ENCODE peak calls at places on chromosomes 5 and 9, in four cellular contexts. N, G, H and C are unnamed samples.

GRCh38 chr5:112124788-112125187 is 294.3 kb downstream of the EPB41L4A start:
- DNase-seq in H (no peak), G (no peak), N (no peak), C (no peak)

GRCh38 chr5:69492391-69493234 is at the start of gene OCLN:
- DNase-seq in H (no peak), N (no peak), G (no peak), C (no peak)

GRCh38 chr5:93151121-93151520 is 429.9 kb downstream of the NR2F1-AS1 start:
- DNase-seq in N (peak), G (peak), H (no peak), C (peak)

GRCh38 chr5:29770936-29771335 is 1422.5 kb upstream of the CDH6 start:
- DNase-seq in G (no peak), H (no peak), N (no peak), C (no peak)

GRCh38 chr9:97873877-97874276 is 20.9 kb downstream of the FOXE1 start:
- DNase-seq in N (peak), H (no peak), G (no peak), C (no peak)

GRCh38 chr5:139926797-139927503 is 116.1 kb downstream of the NRG2 start:
- DNase-seq in N (no peak), G (no peak), H (no peak), C (no peak)

GRCh38 chr9:21023861-21024260 is 7.6 kb downstream of the HACD4 start:
- DNase-seq in G (no peak), H (no peak), N (no peak), C (no peak)

GRCh38 chr5:149904293-149904886 is 40.2 kb downstream of the PDE6A start:
- DNase-seq in G (no peak), H (no peak), N (no peak), C (no peak)

GRCh38 chr9:72443855-72444254 is 77.6 kb upstream of the TMC1 start:
- DNase-seq in H (no peak), N (no peak), G (no peak), C (no peak)

GRCh38 chr9:129989740-129990139 is 53.2 kb downstream of the FNBP1 start:
- DNase-seq in N (peak), G (peak), H (peak), C (peak)

GRCh38 chr9:115276621-115277020 is 158.7 kb upstream of the TNC start:
- DNase-seq in H (peak), N (no peak), G (peak), C (peak)

GRCh38 chr9:100267211-100267610 is 85.5 kb downstream of the TEX10 start:
- DNase-seq in N (no peak), H (no peak), G (no peak), C (no peak)

GRCh38 chr5:111394580-111394979 is 117.8 kb downstream of the STARD4 start:
- DNase-seq in N (peak), H (peak), G (peak), C (peak)

GRCh38 chr5:174167080-174167910 is 121.8 kb downstream of the NSG2 start:
- DNase-seq in H (no peak), N (no peak), G (no peak), C (no peak)

GRCh38 chr9:129166962-129167557 is 11.0 kb downstream of the IER5L start:
- DNase-seq in N (peak), G (peak), H (peak), C (peak)

GRCh38 chr9:131677445-131678180 is 62.3 kb downstream of the RAPGEF1 start:
- DNase-seq in N (peak), H (peak), G (peak), C (peak)

GRCh38 chr9:70519912-70520724 is 105.7 kb upstream of the KLF9 start:
- DNase-seq in H (no peak), N (no peak), G (no peak), C (no peak)

GRCh38 chr5:119274024-119274766 is 81.6 kb upstream of the TNFAIP8 start:
- DNase-seq in N (no peak), H (no peak), G (no peak), C (peak)

GRCh38 chr5:152634596-152634995 is 229.5 kb upstream of the NMUR2 start:
- DNase-seq in H (no peak), N (no peak), G (no peak), C (no peak)

GRCh38 chr5:10583663-10584572 is 20.0 kb downstream of the ANKRD33B start:
- DNase-seq in N (no peak), H (no peak), G (no peak), C (no peak)

GRCh38 chr5:45189481-45189880 is 380.7 kb downstream of the MRPS30 start:
- DNase-seq in N (no peak), H (no peak), G (no peak), C (no peak)

GRCh38 chr9:20462410-20462809 is 159.9 kb downstream of the MLLT3 start:
- DNase-seq in H (no peak), N (no peak), G (no peak), C (no peak)

GRCh38 chr9:114278881-114279570 is 43.9 kb upstream of the ORM1 start:
- DNase-seq in N (peak), G (peak), H (peak), C (no peak)

GRCh38 chr9:4486176-4486575 is 4.1 kb upstream of the SLC1A1 start:
- DNase-seq in H (no peak), N (no peak), G (no peak), C (no peak)

GRCh38 chr9:105908069-105908468 is 213.7 kb downstream of the TMEM38B start:
- DNase-seq in N (no peak), H (no peak), G (no peak), C (no peak)

GRCh38 chr5:125679522-125679921 is 743.7 kb upstream of the GRAMD2B start:
- DNase-seq in N (no peak), G (no peak), H (peak), C (no peak)

GRCh38 chr5:38926121-38926520 is 80.3 kb downstream of the OSMR start:
- DNase-seq in N (no peak), G (peak), H (peak), C (no peak)

GRCh38 chr5:139137703-139138102 is 60.5 kb downstream of the SIL1 start:
- DNase-seq in G (peak), H (peak), N (peak), C (peak)

GRCh38 chr5:55638455-55638854 is 73.7 kb downstream of the SLC38A9 start:
- DNase-seq in H (no peak), N (peak), G (peak), C (no peak)

GRCh38 chr9:123457586-123457985 is 101.6 kb downstream of the CRB2 start:
- DNase-seq in G (no peak), N (no peak), H (no peak), C (no peak)

GRCh38 chr9:3035594-3036389 is 191.9 kb upstream of the PUM3 start:
- DNase-seq in N (no peak), G (no peak), H (no peak), C (no peak)

GRCh38 chr9:9412241-9412640 is 1200.6 kb downstream of the PTPRD start:
- DNase-seq in G (no peak), N (no peak), H (no peak), C (no peak)

GRCh38 chr9:77731930-77732329 is 83.8 kb upstream of the GNA14 start:
- DNase-seq in H (no peak), G (no peak), N (no peak), C (no peak)

GRCh38 chr5:2164586-2164985 is 281.9 kb upstream of the IRX4 start:
- DNase-seq in N (no peak), H (no peak), G (no peak), C (no peak)

DNA sequence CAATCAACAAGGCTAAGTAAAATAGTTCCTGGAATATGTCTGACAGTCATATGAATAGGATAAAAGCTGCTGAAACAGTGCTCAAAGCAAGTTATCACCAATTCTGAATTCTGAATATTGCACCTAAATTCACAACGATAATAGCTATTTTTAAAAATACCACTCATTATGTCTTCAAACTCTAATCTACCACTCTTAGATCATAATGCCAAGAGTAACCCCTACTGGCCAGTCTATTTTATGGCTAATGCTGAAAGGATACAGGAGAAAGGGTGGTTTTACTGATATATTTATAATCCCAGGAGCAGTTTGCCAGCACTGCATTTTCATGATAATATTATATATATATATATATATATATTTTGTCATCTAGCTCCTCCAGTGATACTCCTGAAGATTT is 232.8 kb downstream of the PDE4D start:
- DNase-seq in G (peak), N (peak), H (peak), C (peak)
- TF ChIP-seq CTCF in G (peak), N (peak), H (peak), C (peak)

GRCh38 chr5:94544784-94545318 is 73.6 kb downstream of the KIAA0825 start:
- DNase-seq in G (no peak), H (no peak), N (no peak), C (no peak)
- H3K4me3 ChIP-seq in G (no peak), H (no peak), N (no peak), C (no peak)

GRCh38 chr5:8842906-8843590 is 702.8 kb downstream of the SEMA5A start:
- DNase-seq in N (peak), H (peak), G (peak), C (peak)
- TF ChIP-seq CTCF in N (peak), H (peak), G (peak), C (peak)

DNA sequence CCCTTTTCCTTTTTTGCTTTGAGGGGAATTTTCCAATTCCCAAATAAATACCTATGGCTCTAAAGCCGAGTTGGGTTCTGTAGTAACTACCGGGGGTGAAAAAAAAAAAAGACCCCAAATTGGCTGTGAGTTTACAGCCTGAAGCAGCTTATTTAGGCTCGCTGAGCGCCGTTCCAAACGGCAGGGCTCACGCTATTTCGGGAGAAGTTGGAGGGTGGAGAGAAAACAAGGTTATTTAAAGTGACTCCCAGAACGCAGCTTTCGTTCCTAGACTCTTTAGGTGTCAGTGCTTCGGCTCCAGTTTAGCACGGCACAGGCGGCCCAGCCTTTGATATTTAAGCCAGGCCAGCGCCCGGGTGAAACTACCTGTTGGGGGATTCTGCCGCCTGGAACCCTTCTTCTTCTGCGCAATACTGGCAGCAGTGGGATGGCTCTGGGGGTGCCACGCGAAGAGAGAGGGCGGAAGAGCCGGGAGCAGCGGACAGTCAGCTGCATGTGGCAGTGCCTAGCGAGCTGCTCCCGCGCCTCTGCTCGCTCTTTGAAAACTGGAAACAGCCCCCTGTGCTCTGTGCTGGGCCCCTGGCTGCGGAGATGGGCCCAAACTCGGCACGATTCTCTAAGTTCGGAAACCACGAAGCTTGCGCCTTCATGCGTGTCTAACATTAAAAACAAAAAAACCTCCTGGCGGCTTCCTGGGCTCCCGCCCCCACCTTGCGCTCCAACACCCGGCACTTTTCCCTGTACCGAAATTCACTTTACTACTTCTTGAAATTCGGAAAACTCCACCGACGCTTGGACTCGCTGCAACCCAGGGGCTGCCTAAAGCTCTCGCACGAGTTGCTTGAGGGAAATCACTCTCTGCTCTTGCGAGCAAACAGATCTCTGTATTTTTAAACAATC is 34.5 kb upstream of the NFIB start:
- DNase-seq in N (peak), G (peak), H (no peak), C (peak)
- H3K4me3 ChIP-seq in N (peak), G (peak), H (peak), C (peak)